ENCODE peak calls at places on chromosomes 4 and X, in four cellular contexts. One of them, this sample, is unnamed.

GRCh38 chrX:131633285-131633917 is 89.5 kb downstream of the OR13H1 start:
- DNase-seq in upper lobe of right lung: no peak
- DNase-seq in activated T-cell treated with anti-CD3 and anti-CD28 coated beads, Interleukin-2, amount 50 U/mL, for 72 hours: peak; percentile 56
- DNase-seq in GM13976: peak; percentile 39
- DNase-seq in this sample: no peak

GRCh38 chrX:69216911-69217310 is 51.7 kb upstream of the PJA1 start:
- DNase-seq in GM13976: no peak
- DNase-seq in activated T-cell treated with anti-CD3 and anti-CD28 coated beads, Interleukin-2, amount 50 U/mL, for 72 hours: no peak
- DNase-seq in upper lobe of right lung: peak; percentile 76
- DNase-seq in this sample: no peak

GRCh38 chr4:124105212-124105611 is 607.3 kb downstream of the ANKRD50 start:
- DNase-seq in GM13976: no peak
- DNase-seq in activated T-cell treated with anti-CD3 and anti-CD28 coated beads, Interleukin-2, amount 50 U/mL, for 72 hours: no peak
- DNase-seq in upper lobe of right lung: no peak
- DNase-seq in this sample: no peak

GRCh38 chr4:2596153-2596552 is 59.7 kb downstream of the FAM193A start:
- DNase-seq in upper lobe of right lung: peak; percentile 47
- DNase-seq in GM13976: no peak
- DNase-seq in activated T-cell treated with anti-CD3 and anti-CD28 coated beads, Interleukin-2, amount 50 U/mL, for 72 hours: no peak
- DNase-seq in this sample: no peak

GRCh38 chrX:41475611-41476241 is 28.6 kb downstream of the NYX start:
- DNase-seq in activated T-cell treated with anti-CD3 and anti-CD28 coated beads, Interleukin-2, amount 50 U/mL, for 72 hours: no peak
- DNase-seq in upper lobe of right lung: no peak
- DNase-seq in GM13976: no peak
- DNase-seq in this sample: peak; percentile 51

GRCh38 chrX:24026403-24026801 is 584 bp downstream of the KLHL15 start:
- DNase-seq in activated T-cell treated with anti-CD3 and anti-CD28 coated beads, Interleukin-2, amount 50 U/mL, for 72 hours: no peak
- DNase-seq in upper lobe of right lung: no peak
- DNase-seq in GM13976: no peak
- DNase-seq in this sample: no peak

GRCh38 chrX:19670854-19671620 is 155.7 kb upstream of the MAP3K15 start:
- DNase-seq in GM13976: no peak
- DNase-seq in upper lobe of right lung: no peak
- DNase-seq in activated T-cell treated with anti-CD3 and anti-CD28 coated beads, Interleukin-2, amount 50 U/mL, for 72 hours: no peak
- DNase-seq in this sample: no peak

GRCh38 chr4:181078236-181078635 is 1165.0 kb upstream of the TENM3 start:
- DNase-seq in GM13976: no peak
- DNase-seq in activated T-cell treated with anti-CD3 and anti-CD28 coated beads, Interleukin-2, amount 50 U/mL, for 72 hours: no peak
- DNase-seq in upper lobe of right lung: no peak
- DNase-seq in this sample: no peak

GRCh38 chr4:52091811-52092210 is 40.7 kb downstream of the SPATA18 start:
- DNase-seq in activated T-cell treated with anti-CD3 and anti-CD28 coated beads, Interleukin-2, amount 50 U/mL, for 72 hours: no peak
- DNase-seq in GM13976: no peak
- DNase-seq in upper lobe of right lung: no peak
- DNase-seq in this sample: no peak

GRCh38 chr4:169404959-169405358 is 134.2 kb upstream of the SH3RF1 start:
- DNase-seq in activated T-cell treated with anti-CD3 and anti-CD28 coated beads, Interleukin-2, amount 50 U/mL, for 72 hours: no peak
- DNase-seq in GM13976: no peak
- DNase-seq in upper lobe of right lung: no peak
- DNase-seq in this sample: no peak

GRCh38 chrX:15194136-15194535 is 75.7 kb downstream of the ASB9 start:
- DNase-seq in GM13976: no peak
- DNase-seq in upper lobe of right lung: no peak
- DNase-seq in activated T-cell treated with anti-CD3 and anti-CD28 coated beads, Interleukin-2, amount 50 U/mL, for 72 hours: no peak
- DNase-seq in this sample: no peak

GRCh38 chr4:120156115-120156718 is 89.6 kb upstream of the MAD2L1 start:
- DNase-seq in GM13976: peak; percentile 8
- DNase-seq in upper lobe of right lung: no peak
- DNase-seq in activated T-cell treated with anti-CD3 and anti-CD28 coated beads, Interleukin-2, amount 50 U/mL, for 72 hours: peak; percentile 13
- DNase-seq in this sample: no peak

GRCh38 chr4:169283114-169283509 is 12.4 kb upstream of the SH3RF1 start:
- DNase-seq in activated T-cell treated with anti-CD3 and anti-CD28 coated beads, Interleukin-2, amount 50 U/mL, for 72 hours: no peak
- DNase-seq in upper lobe of right lung: no peak
- DNase-seq in GM13976: no peak
- DNase-seq in this sample: no peak

GRCh38 chrX:150362599-150363481 is at the start of gene MAMLD1:
- DNase-seq in upper lobe of right lung: peak; percentile 82
- DNase-seq in GM13976: peak; percentile 32
- DNase-seq in activated T-cell treated with anti-CD3 and anti-CD28 coated beads, Interleukin-2, amount 50 U/mL, for 72 hours: peak; percentile 70
- DNase-seq in this sample: peak; percentile 89

GRCh38 chr4:21949073-21949457 is 493 bp upstream of the KCNIP4 start:
- DNase-seq in activated T-cell treated with anti-CD3 and anti-CD28 coated beads, Interleukin-2, amount 50 U/mL, for 72 hours: no peak
- DNase-seq in GM13976: no peak
- DNase-seq in upper lobe of right lung: peak; percentile 64
- DNase-seq in this sample: no peak

GRCh38 chr4:26083987-26084386 is 170.0 kb downstream of the SMIM20 start:
- DNase-seq in upper lobe of right lung: no peak
- DNase-seq in activated T-cell treated with anti-CD3 and anti-CD28 coated beads, Interleukin-2, amount 50 U/mL, for 72 hours: no peak
- DNase-seq in GM13976: peak; percentile 32
- DNase-seq in this sample: no peak

GRCh38 chr4:48851651-48852050 is 20.8 kb downstream of the OCIAD1 start:
- DNase-seq in upper lobe of right lung: no peak
- DNase-seq in activated T-cell treated with anti-CD3 and anti-CD28 coated beads, Interleukin-2, amount 50 U/mL, for 72 hours: no peak
- DNase-seq in GM13976: no peak
- DNase-seq in this sample: no peak